ENCODE peak calls at places on chromosome 10, in ten cellular contexts. N, O, P, L, X, Y, T, M, D and E are unnamed samples.

GRCh38 chr10:43059336-43059720 is 17.5 kb upstream of the RET start:
- DNase-seq in N (peak), O (no peak), P (no peak), L (no peak), X (no peak), Y (no peak), T (no peak), M (peak), D (peak), E (no peak)

GRCh38 chr10:87177-88080 is 38.3 kb upstream of the TUBB8 start:
- DNase-seq in N (no peak), O (no peak), P (no peak), L (no peak), X (peak), Y (no peak), T (peak), M (no peak), D (no peak), E (no peak)

GRCh38 chr10:86657011-86657395 is 2.7 kb downstream of the OPN4 start:
- DNase-seq in N (peak), O (no peak), P (no peak), L (no peak), X (no peak), Y (no peak), T (no peak), M (no peak), D (peak), E (no peak)

GRCh38 chr10:71863203-71863602 is 12.2 kb upstream of the PSAP start:
- DNase-seq in N (peak), O (no peak), P (no peak), L (peak), X (no peak), Y (peak), T (no peak), M (no peak), D (no peak), E (no peak)

GRCh38 chr10:132096223-132096622 is 30.5 kb downstream of the JAKMIP3 start:
- DNase-seq in N (no peak), O (no peak), P (peak), L (peak), X (no peak), Y (peak), T (peak), M (no peak), D (no peak), E (peak)

GRCh38 chr10:67836491-67836890 is 1.5 kb downstream of the DNAJC12 start:
- DNase-seq in N (no peak), O (no peak), P (no peak), L (no peak), X (no peak), Y (no peak), T (no peak), M (no peak), D (no peak), E (no peak)

GRCh38 chr10:85623342-85623741 is 743.3 kb downstream of the GRID1 start:
- DNase-seq in N (no peak), O (no peak), P (no peak), L (no peak), X (no peak), Y (no peak), T (no peak), M (no peak), D (no peak), E (no peak)

GRCh38 chr10:71451754-71452153 is 55.0 kb downstream of the CDH23 start:
- DNase-seq in N (no peak), O (no peak), P (no peak), L (no peak), X (no peak), Y (no peak), T (no peak), M (no peak), D (no peak), E (no peak)

GRCh38 chr10:93152136-93152535 is 78.4 kb downstream of the CYP26A1 start:
- DNase-seq in N (no peak), O (no peak), P (peak), L (peak), X (no peak), Y (peak), T (no peak), M (no peak), D (no peak), E (peak)

GRCh38 chr10:69345402-69345801 is 67.1 kb downstream of the HK1 start:
- DNase-seq in N (no peak), O (peak), P (no peak), L (no peak), X (peak), Y (no peak), T (peak), M (peak), D (no peak), E (no peak)

GRCh38 chr10:95499482-95499989 is 61.6 kb downstream of the SORBS1 start:
- DNase-seq in N (no peak), O (no peak), P (no peak), L (no peak), X (no peak), Y (peak), T (no peak), M (no peak), D (no peak), E (no peak)

GRCh38 chr10:101060951-101061813 is 607 bp upstream of the KAZALD1 start:
- DNase-seq in N (peak), O (peak), P (peak), L (peak), X (peak), Y (peak), T (peak), M (peak), D (peak), E (peak)

GRCh38 chr10:58415757-58416156 is 30.5 kb downstream of the TFAM start:
- DNase-seq in N (no peak), O (no peak), P (no peak), L (no peak), X (no peak), Y (no peak), T (no peak), M (no peak), D (no peak), E (no peak)

GRCh38 chr10:74244097-74244685 is 93.2 kb downstream of the ADK start:
- DNase-seq in N (no peak), O (no peak), P (peak), L (no peak), X (no peak), Y (peak), T (no peak), M (no peak), D (peak), E (peak)

GRCh38 chr10:125823663-125824251 is 411 bp downstream of the BCCIP start:
- DNase-seq in N (peak), O (no peak), P (no peak), L (peak), X (no peak), Y (no peak), T (no peak), M (no peak), D (no peak), E (no peak)

GRCh38 chr10:129467346-129468119 is 492 bp downstream of the MGMT start:
- DNase-seq in N (no peak), O (no peak), P (no peak), L (peak), X (peak), Y (no peak), T (no peak), M (no peak), D (no peak), E (peak)

GRCh38 chr10:13890617-13891541 is 304.1 kb downstream of the PRPF18 start:
- DNase-seq in N (no peak), O (no peak), P (no peak), L (no peak), X (no peak), Y (peak), T (no peak), M (peak), D (no peak), E (peak)

GRCh38 chr10:103800789-103801540 is 54.4 kb downstream of the SH3PXD2A start:
- DNase-seq in N (no peak), O (no peak), P (peak), L (peak), X (no peak), Y (no peak), T (no peak), M (no peak), D (no peak), E (no peak)

GRCh38 chr10:50809596-50809995 is 69.9 kb downstream of the ASAH2B start:
- DNase-seq in N (no peak), O (no peak), P (peak), L (no peak), X (no peak), Y (no peak), T (no peak), M (no peak), D (no peak), E (peak)

GRCh38 chr10:87715727-87716670 is 56.3 kb downstream of the PAPSS2 start:
- DNase-seq in N (no peak), O (no peak), P (no peak), L (no peak), X (no peak), Y (no peak), T (no peak), M (no peak), D (no peak), E (no peak)

GRCh38 chr10:84293574-84294016 is 34.8 kb upstream of the CCSER2 start:
- DNase-seq in N (no peak), O (no peak), P (no peak), L (no peak), X (no peak), Y (no peak), T (no peak), M (no peak), D (peak), E (no peak)

GRCh38 chr10:109992485-109992884 is 15.3 kb upstream of the ADD3 start:
- DNase-seq in N (no peak), O (no peak), P (no peak), L (no peak), X (no peak), Y (peak), T (no peak), M (no peak), D (no peak), E (peak)

GRCh38 chr10:44399478-44400451 is 14.9 kb upstream of the CXCL12 start:
- DNase-seq in N (peak), O (no peak), P (no peak), L (no peak), X (no peak), Y (no peak), T (no peak), M (no peak), D (no peak), E (peak)

GRCh38 chr10:69906425-69906824 is 104.7 kb downstream of the COL13A1 start:
- DNase-seq in N (no peak), O (no peak), P (no peak), L (no peak), X (no peak), Y (no peak), T (no peak), M (no peak), D (no peak), E (no peak)

GRCh38 chr10:50653142-50653541 is 29.4 kb upstream of the SGMS1 start:
- DNase-seq in N (no peak), O (no peak), P (peak), L (peak), X (peak), Y (peak), T (no peak), M (no peak), D (no peak), E (peak)

GRCh38 chr10:46557319-46558140 is 1.1 kb upstream of the GPRIN2 start:
- DNase-seq in N (peak), O (no peak), P (no peak), L (no peak), X (peak), Y (no peak), T (peak), M (peak), D (peak), E (no peak)

GRCh38 chr10:126376956-126377355 is 11.3 kb downstream of the ADAM12 start:
- DNase-seq in N (no peak), O (no peak), P (peak), L (peak), X (no peak), Y (peak), T (no peak), M (no peak), D (no peak), E (peak)

GRCh38 chr10:66842867-66843266 is 83.0 kb upstream of the LRRTM3 start:
- DNase-seq in N (no peak), O (no peak), P (no peak), L (no peak), X (no peak), Y (no peak), T (no peak), M (no peak), D (no peak), E (no peak)

GRCh38 chr10:76553700-76554470 is 1083.7 kb downstream of the KCNMA1 start:
- DNase-seq in N (no peak), O (no peak), P (no peak), L (no peak), X (no peak), Y (no peak), T (no peak), M (no peak), D (peak), E (peak)

GRCh38 chr10:76554478-76554877 is 1083.1 kb downstream of the KCNMA1 start:
- DNase-seq in N (no peak), O (no peak), P (no peak), L (no peak), X (no peak), Y (no peak), T (no peak), M (no peak), D (no peak), E (no peak)

GRCh38 chr10:76550806-76551205 is 1086.8 kb downstream of the KCNMA1 start:
- DNase-seq in N (no peak), O (no peak), P (no peak), L (no peak), X (no peak), Y (no peak), T (no peak), M (no peak), D (no peak), E (peak)

GRCh38 chr10:76555271-76555670 is 1082.3 kb downstream of the KCNMA1 start:
- DNase-seq in N (no peak), O (no peak), P (no peak), L (no peak), X (no peak), Y (no peak), T (no peak), M (no peak), D (no peak), E (no peak)

GRCh38 chr10:76553231-76553630 is 1084.4 kb downstream of the KCNMA1 start:
- DNase-seq in N (no peak), O (no peak), P (no peak), L (no peak), X (no peak), Y (no peak), T (no peak), M (no peak), D (no peak), E (peak)
- H3K4me3 ChIP-seq in N (no peak), O (no peak), P (no peak), L (no peak), X (no peak), Y (no peak), T (no peak), M (no peak), D (no peak), E (no peak)

GRCh38 chr10:30823651-30824050 is 194.1 kb upstream of the LYZL2 start:
- DNase-seq in N (peak), O (no peak), P (no peak), L (no peak), X (no peak), Y (no peak), T (no peak), M (no peak), D (no peak), E (no peak)
- TF ChIP-seq CTCF in N (no peak), O (no peak), P (no peak), L (no peak), X (no peak), Y (no peak), T (no peak), M (no peak), D (no peak), E (no peak)

GRCh38 chr10:2982146-2982545 is 85.2 kb upstream of the PFKP start:
- DNase-seq in N (no peak), O (no peak), P (no peak), L (no peak), X (no peak), Y (no peak), T (no peak), M (no peak), D (no peak), E (no peak)

GRCh38 chr10:2986341-2986933 is 80.9 kb upstream of the PFKP start:
- DNase-seq in N (no peak), O (no peak), P (no peak), L (no peak), X (no peak), Y (no peak), T (peak), M (no peak), D (no peak), E (no peak)

GRCh38 chr10:2987185-2987768 is 80.1 kb upstream of the PFKP start:
- DNase-seq in N (no peak), O (no peak), P (no peak), L (no peak), X (no peak), Y (no peak), T (no peak), M (no peak), D (no peak), E (no peak)

GRCh38 chr10:2984682-2985081 is 82.7 kb upstream of the PFKP start:
- DNase-seq in N (no peak), O (no peak), P (no peak), L (no peak), X (no peak), Y (no peak), T (no peak), M (no peak), D (no peak), E (no peak)

GRCh38 chr10:2985729-2986232 is 81.6 kb upstream of the PFKP start:
- DNase-seq in N (no peak), O (no peak), P (peak), L (peak), X (peak), Y (peak), T (peak), M (no peak), D (no peak), E (no peak)
- H3K4me3 ChIP-seq in N (no peak), O (no peak), P (peak), L (no peak), X (no peak), Y (no peak), T (no peak), M (no peak), D (no peak), E (no peak)

DNA sequence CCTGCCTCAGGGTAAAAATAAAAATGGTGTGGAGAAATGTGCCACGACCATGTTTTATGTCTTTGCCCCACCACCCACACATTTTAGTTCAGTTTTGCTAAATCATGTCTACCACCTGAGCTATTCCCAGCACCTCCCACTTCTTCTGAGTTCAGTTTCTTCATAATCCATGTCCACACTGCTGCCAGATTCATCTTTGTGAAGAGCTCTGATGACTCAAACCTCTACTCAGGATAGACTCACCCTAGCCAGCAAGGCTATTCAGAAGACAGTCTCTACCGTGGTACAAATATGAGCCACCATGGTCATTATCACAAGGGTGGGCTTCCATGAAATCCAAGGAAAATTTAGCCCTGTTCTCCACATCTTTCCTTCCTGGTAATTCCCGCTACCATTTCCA is 231.1 kb upstream of the PRKCQ start:
- DNase-seq in N (no peak), O (no peak), P (no peak), L (peak), X (no peak), Y (no peak), T (no peak), M (no peak), D (no peak), E (peak)
- TF ChIP-seq CTCF in N (no peak), O (no peak), P (no peak), L (no peak), X (no peak), Y (no peak), T (no peak), M (no peak), D (no peak), E (no peak)

DNA sequence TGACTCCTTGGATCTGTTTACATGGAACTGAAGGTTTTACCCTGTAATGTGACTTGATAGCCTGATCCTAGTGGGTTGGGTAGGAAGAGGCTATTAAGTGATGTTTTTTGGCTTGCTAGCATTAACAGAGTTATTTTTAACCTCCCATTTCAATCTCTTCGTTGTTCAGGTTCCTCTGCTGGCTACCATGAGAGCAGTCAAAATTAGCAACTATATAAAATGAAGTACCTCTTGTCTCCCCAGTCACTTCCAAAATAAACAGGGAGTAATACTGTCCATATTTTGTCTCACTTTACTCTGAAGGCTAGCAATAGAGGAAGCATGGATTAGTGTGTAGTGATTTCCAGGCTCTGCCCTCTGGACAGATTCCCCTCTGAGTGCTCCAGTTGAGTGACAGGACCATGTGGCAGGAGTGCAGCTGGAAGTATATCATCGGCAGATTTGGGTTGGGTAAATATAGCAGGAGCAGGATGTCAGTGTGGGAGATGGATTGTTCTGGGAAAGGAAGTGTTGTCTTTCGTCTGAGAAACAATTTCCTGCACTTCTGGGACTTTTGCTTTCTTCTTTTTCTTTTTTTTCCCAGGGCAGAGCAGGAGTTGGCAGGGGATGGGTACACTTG is 35.2 kb downstream of the GBF1 start:
- DNase-seq in N (no peak), O (no peak), P (no peak), L (no peak), X (no peak), Y (peak), T (no peak), M (peak), D (peak), E (no peak)
- H3K4me3 ChIP-seq in N (no peak), O (peak), P (no peak), L (peak), X (no peak), Y (peak), T (no peak), M (peak), D (peak), E (no peak)

GRCh38 chr10:25072786-25073185 is 56.4 kb downstream of the THNSL1 start:
- DNase-seq in N (no peak), O (no peak), P (no peak), L (no peak), X (no peak), Y (no peak), T (no peak), M (no peak), D (no peak), E (no peak)
- TF ChIP-seq CTCF in N (no peak), O (no peak), P (no peak), L (no peak), X (no peak), Y (no peak), T (no peak), M (no peak), D (no peak), E (no peak)

DNA sequence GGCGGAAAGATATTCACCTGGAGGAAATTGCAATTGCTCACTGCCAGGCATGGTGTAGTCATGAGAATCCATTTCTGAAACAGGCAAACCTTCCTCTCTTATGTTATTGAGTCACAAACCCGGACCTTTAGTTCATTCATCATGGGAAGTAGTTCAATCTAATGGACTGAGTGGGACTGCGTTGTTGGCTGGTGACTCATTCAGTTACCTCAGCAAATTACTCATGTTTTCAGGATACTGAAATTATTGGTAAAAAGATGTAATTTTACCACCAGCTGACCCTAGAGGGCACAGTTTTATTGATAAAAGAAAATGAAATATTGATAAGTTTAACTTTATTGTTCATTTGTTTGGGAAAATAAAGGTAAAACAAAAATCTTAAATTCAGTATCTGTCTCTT is 1194.4 kb upstream of the SORCS1 start:
- DNase-seq in N (no peak), O (no peak), P (peak), L (peak), X (no peak), Y (peak), T (no peak), M (no peak), D (peak), E (peak)
- H3K4me3 ChIP-seq in N (no peak), O (no peak), P (no peak), L (no peak), X (no peak), Y (no peak), T (no peak), M (no peak), D (no peak), E (no peak)

DNA sequence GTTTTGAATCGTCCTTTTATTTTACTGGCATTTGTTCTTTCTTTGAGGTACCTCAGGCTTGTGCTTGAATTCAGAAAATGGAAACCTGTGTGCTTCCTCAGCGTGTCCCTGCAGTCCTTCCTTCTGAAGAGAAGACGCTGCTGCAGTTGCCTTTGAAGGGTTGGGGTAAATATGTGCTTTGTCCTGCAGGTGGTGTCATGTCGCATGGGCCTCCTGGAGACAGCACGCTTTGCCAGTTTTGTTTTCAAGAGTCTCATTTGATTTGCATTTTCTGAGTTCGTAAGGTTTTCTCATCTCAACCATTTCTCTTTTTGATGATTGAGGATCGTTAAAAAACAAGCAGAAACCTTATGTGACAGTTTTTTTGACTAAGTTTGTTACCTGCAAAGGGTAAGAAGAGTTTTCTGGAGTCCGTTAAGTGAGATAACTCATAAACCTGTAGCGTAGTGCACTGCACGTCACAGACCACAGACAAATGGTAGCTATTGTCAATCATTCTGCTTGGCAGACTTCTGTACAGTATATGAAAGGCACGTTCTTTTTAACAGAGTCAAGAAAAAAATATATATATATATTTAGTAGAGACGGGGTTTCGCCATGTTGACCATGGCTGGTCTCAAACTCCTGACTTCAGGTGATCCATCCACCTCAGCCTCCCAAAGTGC is 57.0 kb downstream of the CDC123 start:
- DNase-seq in N (peak), O (no peak), P (peak), L (no peak), X (no peak), Y (no peak), T (no peak), M (no peak), D (peak), E (no peak)
- TF ChIP-seq CTCF in N (peak), O (no peak), P (peak), L (peak), X (no peak), Y (no peak), T (no peak), M (no peak), D (peak), E (peak)